ENCODE peak calls at places on chromosome X, in five cellular contexts. One of them, this sample, is unnamed.

GRCh38 chrX:108399427-108400165 is 38.6 kb downstream of the COL4A6 start:
- DNase-seq in BE2C: no peak
- DNase-seq in T-cell: no peak
- DNase-seq in AG09319: peak
- DNase-seq in hippocampal formation: no peak
- DNase-seq in this sample: no peak

GRCh38 chrX:150774798-150775568 is 81.8 kb downstream of the MTMR1 start:
- DNase-seq in BE2C: no peak
- DNase-seq in T-cell: no peak
- DNase-seq in AG09319: no peak
- DNase-seq in hippocampal formation: peak
- DNase-seq in this sample: no peak

GRCh38 chrX:100658936-100659335 is 14.9 kb downstream of the SRPX2 start:
- DNase-seq in BE2C: no peak
- DNase-seq in T-cell: no peak
- DNase-seq in AG09319: no peak
- DNase-seq in hippocampal formation: no peak
- DNase-seq in this sample: no peak

GRCh38 chrX:39819921-39820849 is 277.6 kb downstream of the BCOR start:
- DNase-seq in BE2C: peak
- DNase-seq in T-cell: no peak
- DNase-seq in AG09319: no peak
- DNase-seq in hippocampal formation: no peak
- DNase-seq in this sample: no peak

GRCh38 chrX:154348646-154349358 is 25.6 kb downstream of the FLNA start:
- DNase-seq in BE2C: no peak
- DNase-seq in T-cell: no peak
- DNase-seq in AG09319: no peak
- DNase-seq in hippocampal formation: no peak
- DNase-seq in this sample: no peak

GRCh38 chrX:41097326-41097725 is 12.1 kb downstream of the USP9X start:
- DNase-seq in BE2C: no peak
- DNase-seq in T-cell: no peak
- DNase-seq in AG09319: no peak
- DNase-seq in hippocampal formation: no peak
- DNase-seq in this sample: no peak

GRCh38 chrX:15430584-15430983 is 46.4 kb upstream of the VEGFD start:
- DNase-seq in BE2C: no peak
- DNase-seq in T-cell: no peak
- DNase-seq in AG09319: no peak
- DNase-seq in hippocampal formation: no peak
- DNase-seq in this sample: no peak

GRCh38 chrX:24928114-24928513 is 87.7 kb downstream of the ARX start:
- DNase-seq in BE2C: peak
- DNase-seq in T-cell: no peak
- DNase-seq in AG09319: no peak
- DNase-seq in hippocampal formation: no peak
- DNase-seq in this sample: no peak

GRCh38 chrX:132491191-132491590 is 2.4 kb upstream of the MBNL3 start:
- DNase-seq in BE2C: no peak
- DNase-seq in T-cell: peak
- DNase-seq in AG09319: no peak
- DNase-seq in hippocampal formation: peak
- DNase-seq in this sample: no peak

GRCh38 chrX:17738002-17738713 is 865 bp downstream of the SCML1 start:
- DNase-seq in BE2C: peak
- DNase-seq in T-cell: peak
- DNase-seq in AG09319: no peak
- DNase-seq in hippocampal formation: no peak
- DNase-seq in this sample: no peak

GRCh38 chrX:7996414-7996813 is 69.2 kb upstream of the PNPLA4 start:
- DNase-seq in BE2C: peak
- DNase-seq in T-cell: no peak
- DNase-seq in AG09319: no peak
- DNase-seq in hippocampal formation: peak
- DNase-seq in this sample: no peak

GRCh38 chrX:115940888-115941332 is 229.6 kb upstream of the AGTR2 start:
- DNase-seq in BE2C: peak
- DNase-seq in T-cell: peak
- DNase-seq in AG09319: peak
- DNase-seq in hippocampal formation: peak
- DNase-seq in this sample: peak

GRCh38 chrX:70016513-70016912 is 33.2 kb downstream of the AWAT2 start:
- DNase-seq in BE2C: no peak
- DNase-seq in T-cell: no peak
- DNase-seq in AG09319: no peak
- DNase-seq in hippocampal formation: no peak
- DNase-seq in this sample: no peak

GRCh38 chrX:122546269-122546668 is 637.8 kb upstream of the GRIA3 start:
- DNase-seq in BE2C: no peak
- DNase-seq in T-cell: no peak
- DNase-seq in AG09319: no peak
- DNase-seq in hippocampal formation: no peak
- DNase-seq in this sample: no peak

GRCh38 chrX:39772057-39772832 is 325.5 kb downstream of the BCOR start:
- DNase-seq in BE2C: no peak
- DNase-seq in T-cell: no peak
- DNase-seq in AG09319: no peak
- DNase-seq in hippocampal formation: peak
- DNase-seq in this sample: no peak

GRCh38 chrX:153944140-153944799 is at the start of gene RENBP:
- DNase-seq in BE2C: peak
- DNase-seq in T-cell: no peak
- DNase-seq in AG09319: no peak
- DNase-seq in hippocampal formation: no peak
- DNase-seq in this sample: peak

GRCh38 chrX:16666541-16666940 is 16.6 kb downstream of the S100G start:
- DNase-seq in BE2C: no peak
- DNase-seq in T-cell: no peak
- DNase-seq in AG09319: no peak
- DNase-seq in hippocampal formation: peak
- DNase-seq in this sample: peak

GRCh38 chrX:11970935-11971334 is 167.3 kb upstream of the FRMPD4 start:
- DNase-seq in BE2C: no peak
- DNase-seq in T-cell: no peak
- DNase-seq in AG09319: no peak
- DNase-seq in hippocampal formation: no peak
- DNase-seq in this sample: no peak

GRCh38 chrX:28659269-28659668 is 72.0 kb downstream of the IL1RAPL1 start:
- DNase-seq in BE2C: peak
- DNase-seq in T-cell: no peak
- DNase-seq in AG09319: no peak
- DNase-seq in hippocampal formation: no peak
- DNase-seq in this sample: no peak

GRCh38 chrX:87236836-87237235 is 280.8 kb upstream of the KLHL4 start:
- DNase-seq in BE2C: no peak
- DNase-seq in T-cell: no peak
- DNase-seq in AG09319: no peak
- DNase-seq in hippocampal formation: peak
- DNase-seq in this sample: peak

GRCh38 chrX:40971736-40972135 is 113.5 kb upstream of the USP9X start:
- DNase-seq in BE2C: no peak
- DNase-seq in T-cell: no peak
- DNase-seq in AG09319: no peak
- DNase-seq in hippocampal formation: no peak
- DNase-seq in this sample: no peak

GRCh38 chrX:97158270-97158669 is 274.6 kb downstream of the RPA4 start:
- DNase-seq in BE2C: no peak
- DNase-seq in T-cell: no peak
- DNase-seq in AG09319: no peak
- DNase-seq in hippocampal formation: no peak
- DNase-seq in this sample: no peak

GRCh38 chrX:70769659-70770232 is 138.8 kb downstream of the TEX11 start:
- DNase-seq in BE2C: no peak
- DNase-seq in T-cell: no peak
- DNase-seq in AG09319: no peak
- DNase-seq in hippocampal formation: no peak
- DNase-seq in this sample: no peak

GRCh38 chrX:28888421-28888820 is 301.2 kb downstream of the IL1RAPL1 start:
- DNase-seq in BE2C: no peak
- DNase-seq in T-cell: no peak
- DNase-seq in AG09319: no peak
- DNase-seq in hippocampal formation: no peak
- DNase-seq in this sample: no peak

GRCh38 chrX:42490111-42490510 is 287.9 kb downstream of the PPP1R2C start:
- DNase-seq in BE2C: no peak
- DNase-seq in T-cell: no peak
- DNase-seq in AG09319: no peak
- DNase-seq in hippocampal formation: no peak
- DNase-seq in this sample: no peak

GRCh38 chrX:152817082-152817744 is 13.3 kb downstream of the CETN2 start:
- DNase-seq in BE2C: peak
- DNase-seq in T-cell: no peak
- DNase-seq in AG09319: no peak
- DNase-seq in hippocampal formation: peak
- DNase-seq in this sample: no peak

GRCh38 chrX:43002526-43003203 is 224.7 kb upstream of the PPP1R2C start:
- DNase-seq in BE2C: no peak
- DNase-seq in T-cell: no peak
- DNase-seq in AG09319: no peak
- DNase-seq in hippocampal formation: no peak
- DNase-seq in this sample: no peak

GRCh38 chrX:21503593-21503992 is 129.4 kb downstream of the CNKSR2 start:
- DNase-seq in BE2C: no peak
- DNase-seq in T-cell: no peak
- DNase-seq in AG09319: no peak
- DNase-seq in hippocampal formation: no peak
- DNase-seq in this sample: no peak

GRCh38 chrX:41789374-41789773 is 65.4 kb downstream of the GPR82 start:
- DNase-seq in BE2C: no peak
- DNase-seq in T-cell: no peak
- DNase-seq in AG09319: no peak
- DNase-seq in hippocampal formation: no peak
- DNase-seq in this sample: no peak

GRCh38 chrX:122552291-122552800 is 631.7 kb upstream of the GRIA3 start:
- DNase-seq in BE2C: no peak
- DNase-seq in T-cell: no peak
- DNase-seq in AG09319: no peak
- DNase-seq in hippocampal formation: no peak
- DNase-seq in this sample: no peak

GRCh38 chrX:72117636-72118215 is 14.0 kb downstream of the RTL5 start:
- DNase-seq in BE2C: no peak
- DNase-seq in T-cell: no peak
- DNase-seq in AG09319: no peak
- DNase-seq in hippocampal formation: no peak
- DNase-seq in this sample: no peak